ENCODE peak calls at places on chromosomes 2 and 18, in eight cellular contexts. W is progenitor cell of endocrine pancreas, T is foreskin fibroblast, P is H9, A is A549, L is adrenal gland, N is GM20000, B is heart left ventricle. F is an unnamed sample.

GRCh38 chr18:57839942-57840381 is 36.8 kb upstream of the ATP8B1 start:
- DNase-seq in P (no peak), B (no peak), A (peak), N (no peak), W (no peak), L (no peak), T (peak), F (no peak)

GRCh38 chr2:24721470-24721869 is 71.7 kb downstream of the PTRHD1 start:
- DNase-seq in W (no peak), L (peak), A (no peak), T (peak), B (peak), N (peak), P (no peak), F (no peak)

GRCh38 chr18:70535041-70535440 is 246.2 kb downstream of the SOCS6 start:
- DNase-seq in N (no peak), W (no peak), P (no peak), B (no peak), A (no peak), L (no peak), T (no peak), F (no peak)

GRCh38 chr18:29164993-29165599 is 988.2 kb upstream of the CDH2 start:
- DNase-seq in B (no peak), W (no peak), N (no peak), A (peak), P (no peak), T (peak), L (no peak), F (no peak)

GRCh38 chr2:82344670-82345069 is 2040.1 kb upstream of the LRRTM1 start:
- DNase-seq in N (no peak), T (no peak), W (no peak), A (peak), P (peak), B (no peak), L (no peak), F (no peak)

GRCh38 chr2:395886-396285 is 108.0 kb upstream of the ALKAL2 start:
- DNase-seq in P (no peak), T (no peak), B (no peak), W (no peak), L (no peak), A (no peak), N (no peak), F (no peak)

GRCh38 chr18:76838182-76838581 is 15.8 kb downstream of the ZNF236 start:
- DNase-seq in B (no peak), W (no peak), A (no peak), T (no peak), N (no peak), L (no peak), P (no peak), F (no peak)

GRCh38 chr2:216635701-216636541 is 2.7 kb downstream of the IGFBP2 start:
- DNase-seq in L (no peak), P (peak), W (no peak), T (no peak), B (no peak), A (no peak), N (no peak), F (peak)

GRCh38 chr2:5391361-5391760 is 300.8 kb upstream of the SOX11 start:
- DNase-seq in T (no peak), W (no peak), A (no peak), L (peak), B (peak), N (no peak), P (no peak), F (no peak)

GRCh38 chr2:189318761-189319160 is 122.5 kb upstream of the WDR75 start:
- DNase-seq in A (no peak), L (no peak), N (no peak), W (no peak), T (peak), B (no peak), P (no peak), F (no peak)

GRCh38 chr2:203934711-203935438 is 1.7 kb upstream of the ICOS start:
- DNase-seq in A (no peak), B (no peak), W (no peak), L (no peak), P (no peak), T (no peak), N (no peak), F (no peak)

GRCh38 chr2:12282780-12283695 is 433.7 kb upstream of the TRIB2 start:
- DNase-seq in P (no peak), A (no peak), N (no peak), B (no peak), T (no peak), W (no peak), L (no peak), F (no peak)
- TF ChIP-seq CTCF in P (no peak), A (no peak), N (no peak), B (no peak), T (no peak), W (no peak), L (no peak), F (no peak)

GRCh38 chr2:105307146-105307545 is 22.4 kb downstream of the TGFBRAP1 start:
- DNase-seq in W (no peak), L (no peak), A (no peak), T (no peak), B (no peak), N (no peak), P (no peak), F (no peak)

GRCh38 chr2:105298017-105298416 is 31.5 kb downstream of the TGFBRAP1 start:
- DNase-seq in B (no peak), N (no peak), P (no peak), L (no peak), A (no peak), W (no peak), T (no peak), F (no peak)

GRCh38 chr2:105299290-105299689 is 30.2 kb downstream of the TGFBRAP1 start:
- DNase-seq in A (peak), P (peak), T (no peak), W (no peak), L (no peak), B (no peak), N (no peak), F (peak)

GRCh38 chr2:105297211-105297610 is 32.3 kb downstream of the TGFBRAP1 start:
- DNase-seq in B (no peak), N (no peak), T (no peak), A (no peak), L (no peak), P (no peak), W (no peak), F (no peak)

DNA sequence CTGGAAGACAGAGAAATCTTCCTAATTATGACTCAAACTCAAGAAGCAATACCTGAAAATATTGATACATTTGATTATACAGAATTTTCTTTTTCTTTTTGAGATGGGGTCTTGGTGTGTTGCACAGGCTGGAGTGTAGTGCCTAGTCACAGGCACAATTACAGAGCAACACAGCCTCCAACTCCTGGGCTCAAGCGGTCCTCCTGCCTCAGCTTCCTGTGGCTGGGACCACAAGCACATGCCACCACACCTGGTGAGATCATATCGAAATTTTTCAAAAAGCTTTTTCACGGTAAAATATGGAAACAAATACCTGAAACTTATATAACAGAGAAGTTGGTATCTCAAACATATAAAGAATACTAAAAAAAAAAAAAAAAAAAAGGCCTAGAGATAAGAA is 27.9 kb downstream of the TGFBRAP1 start:
- DNase-seq in P (no peak), N (no peak), T (no peak), W (no peak), A (no peak), B (no peak), L (no peak), F (no peak)
- TF ChIP-seq CTCF in P (no peak), N (no peak), T (no peak), W (no peak), A (no peak), B (no peak), L (no peak), F (no peak)

DNA sequence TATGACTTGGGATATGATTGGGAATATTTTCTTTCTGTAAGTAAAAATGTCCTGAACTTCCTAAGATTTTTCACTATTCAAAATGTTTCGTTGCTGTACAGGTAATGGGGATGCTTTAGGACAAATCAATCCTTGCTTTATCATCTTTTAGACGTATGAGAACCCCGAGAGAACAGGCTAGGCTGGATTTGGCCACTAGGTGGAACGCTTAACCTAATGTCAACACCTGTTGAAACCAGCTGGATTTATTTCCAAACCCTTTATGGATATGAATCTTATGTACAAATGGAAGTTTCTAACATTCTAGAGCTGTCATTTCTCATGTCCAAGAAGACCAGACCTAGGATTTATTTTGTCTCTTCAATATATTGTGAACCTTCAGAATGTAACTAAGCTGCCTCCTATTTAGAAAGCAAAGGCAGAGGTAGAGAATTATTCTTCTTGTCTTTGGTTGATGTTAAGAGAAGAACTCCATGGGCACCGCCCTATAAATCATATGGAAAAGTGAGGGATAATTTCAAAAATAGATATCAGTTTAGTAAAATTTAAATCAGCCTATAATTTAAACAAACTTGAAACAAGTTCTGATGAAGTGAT is 96.7 kb downstream of the PMAIP1 start:
- DNase-seq in B (no peak), T (peak), W (peak), P (no peak), A (peak), L (no peak), N (peak), F (peak)
- TF ChIP-seq CTCF in B (no peak), T (peak), W (peak), P (peak), A (peak), L (peak), N (peak), F (peak)

DNA sequence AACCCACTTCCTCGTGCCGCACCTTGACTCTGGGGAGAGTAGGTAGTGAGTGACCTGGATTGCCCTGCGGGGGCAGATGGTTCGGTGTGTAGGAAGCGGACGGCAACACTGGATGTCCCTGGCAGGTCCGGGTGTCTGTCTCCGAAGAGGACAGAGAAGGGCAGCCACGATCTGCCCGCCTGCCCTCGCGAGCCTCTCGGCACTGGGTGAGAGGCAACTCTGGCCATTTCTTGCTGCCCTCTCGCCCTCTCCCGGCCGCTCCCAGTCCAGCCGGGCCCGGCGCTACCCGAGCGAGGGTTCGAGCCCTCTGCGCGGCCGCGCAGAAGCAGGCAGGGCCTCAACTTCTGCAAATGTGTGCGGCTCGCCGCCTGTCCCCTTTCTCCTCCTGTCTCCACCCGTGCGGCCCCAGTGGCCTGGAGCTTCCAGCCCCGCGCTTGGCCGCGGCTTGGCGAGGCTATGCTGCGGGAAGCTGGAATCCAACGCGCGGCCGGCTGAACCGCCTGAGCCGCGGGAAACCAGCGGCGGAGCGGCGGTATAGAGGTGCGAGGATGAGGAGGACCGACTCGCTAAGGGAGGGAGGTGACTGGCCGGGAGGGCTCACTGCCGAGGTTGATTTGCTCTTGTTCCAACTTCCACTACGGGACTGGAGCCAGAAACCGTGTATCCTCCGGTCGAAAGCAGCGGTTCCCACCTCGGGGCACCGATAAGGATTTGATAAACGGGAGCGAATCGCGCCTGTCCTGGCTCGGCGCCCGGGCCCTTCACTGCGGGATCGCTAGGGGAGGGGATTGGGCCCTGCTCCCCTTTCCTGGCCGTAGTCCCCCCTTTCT is 1.5 kb downstream of the EPAS1 start:
- DNase-seq in T (peak), N (peak), P (peak), B (peak), L (peak), A (peak), W (no peak), F (peak)
- TF ChIP-seq CTCF in T (peak), N (peak), P (no peak), B (peak), L (no peak), A (peak), W (peak), F (peak)

GRCh38 chr2:76612764-76613163 is 902.0 kb upstream of the GCFC2 start:
- DNase-seq in T (no peak), N (no peak), P (no peak), L (no peak), W (no peak), A (no peak), B (no peak), F (no peak)

GRCh38 chr2:76613330-76613729 is 902.6 kb upstream of the GCFC2 start:
- DNase-seq in P (peak), A (no peak), N (no peak), B (no peak), W (no peak), L (no peak), T (no peak), F (no peak)

DNA sequence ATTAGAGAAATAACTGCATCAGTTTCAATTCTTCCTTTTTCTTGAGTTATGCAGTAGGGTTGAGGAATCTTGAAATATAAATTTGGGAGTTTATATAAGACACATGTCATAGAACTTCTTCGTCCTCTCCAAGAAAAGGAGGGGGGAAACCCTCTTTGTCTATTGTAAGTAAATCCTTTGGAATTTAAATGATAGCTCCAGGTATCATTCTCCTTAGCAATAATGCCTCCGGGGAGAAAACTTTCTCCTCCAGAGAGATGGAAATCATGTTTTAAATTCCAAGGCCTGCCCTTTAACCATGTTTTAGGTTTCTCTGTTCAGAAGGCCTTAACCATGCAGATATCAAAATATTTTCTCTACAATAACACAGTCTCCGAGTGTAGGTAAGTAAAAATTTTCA is 899.7 kb upstream of the GCFC2 start:
- DNase-seq in B (no peak), A (no peak), W (no peak), L (no peak), T (no peak), P (no peak), N (no peak), F (no peak)
- TF ChIP-seq CTCF in B (no peak), A (no peak), W (no peak), L (no peak), T (no peak), P (no peak), N (no peak), F (no peak)

GRCh38 chr2:239816571-239816970 is 208.6 kb downstream of the NDUFA10 start:
- DNase-seq in P (peak), W (no peak), T (no peak), A (no peak), B (no peak), L (no peak), N (no peak), F (no peak)

GRCh38 chr2:239814136-239814916 is 210.8 kb downstream of the NDUFA10 start:
- DNase-seq in T (no peak), B (no peak), W (no peak), N (no peak), P (no peak), A (no peak), L (no peak), F (no peak)

GRCh38 chr2:239813261-239814135 is 211.6 kb downstream of the NDUFA10 start:
- DNase-seq in T (no peak), W (no peak), B (no peak), L (no peak), P (no peak), A (no peak), N (no peak), F (no peak)

GRCh38 chr2:239815638-239816035 is 209.5 kb downstream of the NDUFA10 start:
- DNase-seq in N (no peak), T (no peak), B (no peak), W (no peak), P (no peak), L (no peak), A (peak), F (no peak)

DNA sequence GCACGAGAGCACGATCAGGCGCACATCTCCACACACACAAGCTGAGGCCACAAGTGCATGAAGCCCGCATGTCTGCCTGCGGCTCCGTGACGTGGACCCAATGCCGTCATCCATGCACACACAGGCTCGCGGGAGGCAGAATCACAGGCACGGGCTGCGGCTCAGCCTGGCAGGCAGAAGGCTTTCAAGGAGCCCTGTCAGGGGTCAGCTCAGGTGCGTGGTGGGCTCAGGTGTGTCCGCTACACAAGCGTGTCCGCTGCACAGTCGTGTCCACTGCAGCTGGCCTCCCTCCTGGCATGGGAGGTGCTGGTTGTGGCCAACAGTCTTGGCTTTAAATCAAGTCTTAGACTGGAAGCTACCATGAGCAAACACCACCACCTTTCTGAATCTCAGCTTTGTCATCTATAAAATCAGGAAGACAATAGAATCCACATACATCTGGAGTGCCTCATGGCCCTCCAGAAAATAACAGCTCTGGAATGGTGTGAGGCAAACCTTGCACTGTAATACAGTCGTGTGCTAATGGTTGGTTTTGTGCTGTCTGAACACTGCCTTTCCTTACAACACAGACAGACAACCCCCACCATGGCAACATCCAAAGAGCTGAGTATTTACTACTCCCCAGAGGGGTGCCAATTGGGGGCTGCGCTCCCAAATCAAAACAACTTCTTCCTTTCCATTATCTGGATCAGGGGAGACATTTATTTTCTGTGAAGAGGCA is 210.1 kb downstream of the NDUFA10 start:
- DNase-seq in T (no peak), B (no peak), N (no peak), L (no peak), A (no peak), P (no peak), W (no peak), F (no peak)
- TF ChIP-seq CTCF in T (no peak), B (no peak), N (no peak), L (no peak), A (no peak), P (no peak), W (no peak), F (no peak)

F was measured in endothelial cell.